ENCODE peak calls at places on chromosomes 4 and X, in four cellular contexts. One of them, this sample, is unnamed.

GRCh38 chr4:99722662-99723061 is 65.0 kb upstream of the C4orf54 start:
- DNase-seq in A549: no peak
- DNase-seq in K562: no peak
- DNase-seq in HepG2: no peak
- DNase-seq in this sample: no peak

GRCh38 chrX:110045421-110045820 is 42.5 kb downstream of the TMEM164 start:
- DNase-seq in K562: no peak
- DNase-seq in HepG2: no peak
- DNase-seq in A549: no peak
- DNase-seq in this sample: no peak

GRCh38 chr4:113575391-113575790 is 186.1 kb downstream of the CAMK2D start:
- DNase-seq in HepG2: no peak
- DNase-seq in K562: no peak
- DNase-seq in A549: no peak
- DNase-seq in this sample: no peak

GRCh38 chr4:158810487-158811215 is 41.8 kb downstream of the FNIP2 start:
- DNase-seq in HepG2: no peak
- DNase-seq in A549: no peak
- DNase-seq in K562: no peak
- DNase-seq in this sample: no peak

GRCh38 chrX:139211568-139212182 is 318.9 kb upstream of the F9 start:
- DNase-seq in A549: no peak
- DNase-seq in HepG2: no peak
- DNase-seq in K562: peak; percentile 29
- DNase-seq in this sample: no peak

GRCh38 chr4:58658701-58659100 is 1548.5 kb upstream of the IGFBP7 start:
- DNase-seq in A549: no peak
- DNase-seq in K562: no peak
- DNase-seq in HepG2: no peak
- DNase-seq in this sample: no peak

GRCh38 chr4:9952415-9952950 is 68.8 kb downstream of the SLC2A9 start:
- DNase-seq in A549: no peak
- DNase-seq in K562: no peak
- DNase-seq in HepG2: peak; percentile 27
- DNase-seq in this sample: no peak

GRCh38 chr4:53015681-53016080 is 153.6 kb downstream of the RASL11B start:
- DNase-seq in HepG2: peak; percentile 66
- DNase-seq in K562: peak; percentile 25
- DNase-seq in A549: no peak
- DNase-seq in this sample: no peak

GRCh38 chr4:71860643-71861042 is 76.8 kb upstream of the GC start:
- DNase-seq in HepG2: peak; percentile 1
- DNase-seq in A549: no peak
- DNase-seq in K562: no peak
- DNase-seq in this sample: no peak

GRCh38 chrX:118644378-118644777 is 83.0 kb upstream of the IL13RA1 start:
- DNase-seq in K562: peak; percentile 10
- DNase-seq in HepG2: peak; percentile 54
- DNase-seq in A549: peak; percentile 46
- DNase-seq in this sample: no peak

GRCh38 chr4:184268574-184269160 is 51.0 kb upstream of the ENPP6 start:
- DNase-seq in K562: peak; percentile 30
- DNase-seq in A549: no peak
- DNase-seq in HepG2: no peak
- DNase-seq in this sample: no peak

GRCh38 chrX:43805579-43805978 is 76.7 kb downstream of the MAOB start:
- DNase-seq in A549: no peak
- DNase-seq in HepG2: no peak
- DNase-seq in K562: no peak
- DNase-seq in this sample: no peak

GRCh38 chrX:31232506-31232905 is 160.7 kb upstream of the FTHL17 start:
- DNase-seq in A549: no peak
- DNase-seq in HepG2: no peak
- DNase-seq in K562: no peak
- DNase-seq in this sample: no peak

GRCh38 chr4:38310446-38311043 is 350.3 kb downstream of the PTTG2 start:
- DNase-seq in A549: no peak
- DNase-seq in HepG2: no peak
- DNase-seq in K562: no peak
- DNase-seq in this sample: peak; percentile 97

GRCh38 chrX:103356023-103356798 is at the start of gene TCEAL9:
- DNase-seq in HepG2: peak; percentile 51
- DNase-seq in A549: peak; percentile 47
- DNase-seq in K562: peak; percentile 36
- DNase-seq in this sample: no peak

GRCh38 chr4:175422331-175422730 is 389.7 kb downstream of the GPM6A start:
- DNase-seq in HepG2: no peak
- DNase-seq in K562: no peak
- DNase-seq in A549: no peak
- DNase-seq in this sample: no peak

GRCh38 chr4:3780347-3781171 is 14.4 kb downstream of the ADRA2C start:
- DNase-seq in A549: no peak
- DNase-seq in HepG2: peak; percentile 90
- DNase-seq in K562: peak; percentile 25
- DNase-seq in this sample: no peak

GRCh38 chr4:109183851-109184345 is 118.6 kb downstream of the COL25A1 start:
- DNase-seq in A549: no peak
- DNase-seq in HepG2: no peak
- DNase-seq in K562: no peak
- DNase-seq in this sample: no peak

DNA sequence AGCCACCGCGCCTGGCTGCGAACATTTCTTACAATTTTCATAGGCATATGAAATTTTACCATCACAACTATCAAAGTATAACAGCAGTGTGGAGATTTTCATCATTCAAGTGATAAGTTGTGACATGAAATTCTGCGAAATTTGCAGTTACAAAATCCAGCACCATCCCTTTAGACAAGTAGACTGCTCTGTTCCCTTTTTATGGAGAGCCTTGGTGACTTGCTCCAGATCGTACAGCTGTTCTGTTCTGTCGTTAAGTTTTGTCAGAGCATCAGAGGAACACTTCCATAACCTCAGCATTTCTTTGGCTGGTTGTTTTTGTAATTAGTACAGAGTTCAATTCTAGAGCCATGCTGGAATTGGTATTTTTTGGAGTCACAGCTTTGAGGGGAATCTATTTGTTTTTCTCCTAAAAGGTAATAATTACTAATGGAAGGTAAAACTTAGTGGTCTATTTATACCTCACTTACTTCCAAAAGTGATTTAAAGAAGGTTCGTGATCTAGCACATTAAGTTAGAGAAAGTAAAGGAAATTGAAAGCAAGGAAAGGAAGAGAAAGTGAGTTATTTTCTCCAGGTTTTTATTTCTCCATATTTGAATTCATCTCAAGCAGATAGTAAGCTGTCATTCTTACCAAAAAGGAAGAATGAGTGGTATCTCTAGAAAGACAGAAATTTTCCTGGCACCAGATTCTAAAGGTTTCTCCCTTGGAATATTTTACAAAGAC is 22.1 kb downstream of the ZRSR2 start:
- DNase-seq in A549: no peak
- DNase-seq in K562: no peak
- DNase-seq in HepG2: no peak
- DNase-seq in this sample: no peak
- TF ChIP-seq POLR2AphosphoS2 in A549: no peak
- TF ChIP-seq POLR2AphosphoS2 in K562: no peak
- TF ChIP-seq POLR2AphosphoS2 in HepG2: no peak
- TF ChIP-seq POLR2AphosphoS2 in this sample: no peak

DNA sequence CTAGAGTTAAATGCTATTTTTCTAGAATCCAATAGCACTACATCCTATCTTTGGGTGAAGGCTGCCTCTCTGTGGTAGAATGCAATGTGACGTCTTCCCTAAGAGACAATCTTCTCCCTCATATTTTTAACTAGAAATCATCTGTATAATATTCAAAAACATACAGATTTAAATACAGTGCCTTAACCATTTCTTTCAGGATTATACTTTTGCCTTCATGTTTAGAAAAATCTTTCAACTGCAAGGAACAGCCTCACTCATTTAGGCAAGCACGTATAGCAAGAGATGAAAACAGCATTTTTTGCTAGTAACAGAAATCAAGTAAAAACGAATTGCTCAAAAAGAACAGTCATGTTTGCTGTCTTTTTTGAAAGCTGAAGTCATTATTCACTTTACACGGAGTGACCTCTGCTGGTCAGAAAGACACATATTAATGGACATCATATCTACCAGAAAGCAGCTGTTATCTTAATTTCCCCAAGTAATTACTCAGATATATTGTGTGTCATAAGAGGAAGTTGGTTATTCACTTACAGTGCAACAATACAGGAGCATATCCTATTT is 422.3 kb downstream of the STPG2 start:
- DNase-seq in K562: no peak
- DNase-seq in A549: no peak
- DNase-seq in HepG2: peak; percentile 4
- DNase-seq in this sample: no peak
- TF ChIP-seq CTCF in K562: no peak
- TF ChIP-seq CTCF in A549: peak; percentile 19
- TF ChIP-seq CTCF in HepG2: peak; percentile 15
- TF ChIP-seq CTCF in this sample: no peak

DNA sequence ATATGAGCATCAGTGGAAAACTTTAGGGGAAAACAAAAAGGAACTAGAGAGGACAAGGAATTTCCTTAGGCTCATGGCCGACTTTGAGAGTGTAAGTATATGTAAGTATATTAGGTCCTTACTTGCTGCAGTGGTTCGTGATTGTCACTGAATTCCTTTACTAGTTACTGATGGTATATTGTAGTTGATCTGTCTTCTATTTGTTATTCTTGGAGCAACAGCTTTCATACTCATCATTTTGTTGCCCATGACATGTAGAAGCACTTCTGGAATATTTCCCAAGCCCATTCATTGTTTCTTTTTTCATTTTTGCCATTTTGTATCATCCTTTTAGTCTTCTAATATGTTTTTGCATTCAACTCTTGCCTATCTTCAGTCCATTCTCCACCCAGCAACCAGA is 170.0 kb downstream of the ARHGAP10 start:
- DNase-seq in A549: no peak
- DNase-seq in HepG2: no peak
- DNase-seq in K562: no peak
- DNase-seq in this sample: no peak
- TF ChIP-seq POLR2AphosphoS2 in A549: no peak
- TF ChIP-seq POLR2AphosphoS2 in HepG2: no peak
- TF ChIP-seq POLR2AphosphoS2 in K562: no peak
- TF ChIP-seq POLR2AphosphoS2 in this sample: no peak

GRCh38 chrX:131063613-131064012 is 5.5 kb downstream of the ARHGAP36 start:
- DNase-seq in A549: no peak
- DNase-seq in K562: peak; percentile 12
- DNase-seq in HepG2: no peak
- DNase-seq in this sample: no peak
- TF ChIP-seq CTCF in A549: no peak
- TF ChIP-seq CTCF in K562: peak; percentile 38
- TF ChIP-seq CTCF in HepG2: peak; percentile 29
- TF ChIP-seq CTCF in this sample: peak; percentile 13

GRCh38 chr4:139214039-139214534 is 37.1 kb upstream of the ELF2 start:
- DNase-seq in K562: peak; percentile 70
- DNase-seq in A549: no peak
- DNase-seq in HepG2: peak; percentile 69
- DNase-seq in this sample: peak; percentile 65
- TF ChIP-seq POLR2AphosphoS2 in K562: no peak
- TF ChIP-seq POLR2AphosphoS2 in A549: no peak
- TF ChIP-seq POLR2AphosphoS2 in HepG2: no peak
- TF ChIP-seq POLR2AphosphoS2 in this sample: no peak

GRCh38 chr4:157514711-157515110 is 294.2 kb downstream of the GRIA2 start:
- DNase-seq in A549: no peak
- DNase-seq in K562: no peak
- DNase-seq in HepG2: peak; percentile 7
- DNase-seq in this sample: no peak
- TF ChIP-seq CTCF in A549: no peak
- TF ChIP-seq CTCF in K562: no peak
- TF ChIP-seq CTCF in HepG2: peak; percentile 71
- TF ChIP-seq CTCF in this sample: peak; percentile 15

GRCh38 chr4:7055990-7056325 is 11.9 kb downstream of the GRPEL1 start:
- DNase-seq in K562: no peak
- DNase-seq in A549: no peak
- DNase-seq in HepG2: no peak
- DNase-seq in this sample: no peak
- TF ChIP-seq POLR2AphosphoS2 in K562: no peak
- TF ChIP-seq POLR2AphosphoS2 in A549: no peak
- TF ChIP-seq POLR2AphosphoS2 in HepG2: no peak
- TF ChIP-seq POLR2AphosphoS2 in this sample: no peak

GRCh38 chr4:152936446-152937279 is 540 bp downstream of the FHDC1 start:
- DNase-seq in K562: peak; percentile 51
- DNase-seq in HepG2: no peak
- DNase-seq in A549: peak; percentile 22
- DNase-seq in this sample: no peak
- TF ChIP-seq CTCF in K562: no peak
- TF ChIP-seq CTCF in HepG2: no peak
- TF ChIP-seq CTCF in A549: no peak
- TF ChIP-seq CTCF in this sample: no peak

GRCh38 chrX:40009890-40010289 is 87.9 kb downstream of the BCOR start:
- DNase-seq in HepG2: no peak
- DNase-seq in A549: no peak
- DNase-seq in K562: no peak
- DNase-seq in this sample: no peak

GRCh38 chrX:40012039-40012799 is 85.5 kb downstream of the BCOR start:
- DNase-seq in HepG2: peak; percentile 63
- DNase-seq in K562: no peak
- DNase-seq in A549: no peak
- DNase-seq in this sample: no peak

GRCh38 chrX:40011483-40012038 is 86.2 kb downstream of the BCOR start:
- DNase-seq in A549: no peak
- DNase-seq in K562: no peak
- DNase-seq in HepG2: no peak
- DNase-seq in this sample: no peak

GRCh38 chrX:40009462-40009851 is 88.3 kb downstream of the BCOR start:
- DNase-seq in HepG2: no peak
- DNase-seq in A549: no peak
- DNase-seq in K562: no peak
- DNase-seq in this sample: no peak

GRCh38 chrX:40010550-40011364 is 87.0 kb downstream of the BCOR start:
- DNase-seq in HepG2: peak; percentile 54
- DNase-seq in K562: no peak
- DNase-seq in A549: no peak
- DNase-seq in this sample: no peak
- TF ChIP-seq POLR2AphosphoS2 in HepG2: no peak
- TF ChIP-seq POLR2AphosphoS2 in K562: no peak
- TF ChIP-seq POLR2AphosphoS2 in A549: no peak
- TF ChIP-seq POLR2AphosphoS2 in this sample: no peak

This sample was measured in GM12878.